ENCODE peak calls at places on chromosomes 11 and 22, in four cellular contexts. Y is mucosa of descending colon, V is H9, J is T-helper 9 cell. D is an unnamed sample.

GRCh38 chr22:17576475-17576874 is 13.2 kb downstream of the SLC25A18 start:
- DNase-seq in Y (peak), V (peak), J (no peak), D (peak)

GRCh38 chr22:39301926-39302325 is 17.5 kb downstream of the RPL3 start:
- DNase-seq in Y (no peak), V (no peak), J (no peak), D (no peak)

GRCh38 chr11:66727282-66727882 is 1.6 kb downstream of the SPTBN2 start:
- DNase-seq in Y (no peak), V (peak), J (peak), D (no peak)

GRCh38 chr22:37281195-37281594 is 1.1 kb upstream of the CYTH4 start:
- DNase-seq in Y (no peak), V (no peak), J (no peak), D (no peak)

GRCh38 chr11:45383229-45383628 is 97.1 kb upstream of the SYT13 start:
- DNase-seq in Y (no peak), V (no peak), J (no peak), D (no peak)

GRCh38 chr11:112613051-112613972 is 347.9 kb upstream of the NCAM1 start:
- DNase-seq in Y (no peak), V (no peak), J (no peak), D (no peak)

GRCh38 chr11:62980133-62980760 is 4.5 kb downstream of the SLC22A6 start:
- DNase-seq in Y (no peak), V (no peak), J (no peak), D (no peak)

GRCh38 chr11:61875698-61876097 is 15.6 kb downstream of the FADS3 start:
- DNase-seq in Y (no peak), V (no peak), J (no peak), D (no peak)

GRCh38 chr22:49934144-49934890 is 15.9 kb downstream of the CRELD2 start:
- DNase-seq in Y (peak), V (no peak), J (peak), D (peak)

GRCh38 chr11:20081336-20081735 is 78.9 kb downstream of the DBX1 start:
- DNase-seq in Y (no peak), V (no peak), J (no peak), D (no peak)

GRCh38 chr11:77747381-77747969 is 73.0 kb downstream of the RSF1 start:
- DNase-seq in Y (no peak), V (no peak), J (no peak), D (no peak)

GRCh38 chr11:124766156-124766555 is 4.1 kb upstream of the ESAM start:
- DNase-seq in Y (no peak), V (no peak), J (no peak), D (no peak)

GRCh38 chr22:33240901-33241300 is 182.7 kb upstream of the SYN3 start:
- DNase-seq in Y (no peak), V (no peak), J (no peak), D (no peak)

GRCh38 chr11:119262668-119263351 is 54.1 kb downstream of the MCAM start:
- DNase-seq in Y (no peak), V (no peak), J (no peak), D (no peak)

GRCh38 chr22:50076646-50077624 is 8.3 kb downstream of the MLC1 start:
- DNase-seq in Y (no peak), V (no peak), J (no peak), D (no peak)

GRCh38 chr11:128908391-128909246 is 17.5 kb downstream of the KCNJ5 start:
- DNase-seq in Y (peak), V (no peak), J (no peak), D (no peak)

GRCh38 chr11:75577198-75577597 is 15.1 kb downstream of the SERPINH1 start:
- DNase-seq in Y (no peak), V (peak), J (peak), D (peak)

GRCh38 chr22:45731041-45731797 is 59.6 kb downstream of the ATXN10 start:
- DNase-seq in Y (no peak), V (no peak), J (no peak), D (no peak)

GRCh38 chr11:73414977-73415492 is 38.8 kb downstream of the RELT start:
- DNase-seq in Y (no peak), V (no peak), J (no peak), D (no peak)

GRCh38 chr11:65379698-65380459 is 2.6 kb downstream of the SLC25A45 start:
- DNase-seq in Y (no peak), V (no peak), J (no peak), D (no peak)

GRCh38 chr11:61980783-61981541 is 13.5 kb upstream of the FTH1 start:
- DNase-seq in Y (peak), V (no peak), J (no peak), D (no peak)

GRCh38 chr11:19311306-19312030 is 70.7 kb upstream of the E2F8 start:
- DNase-seq in Y (no peak), V (peak), J (peak), D (peak)

GRCh38 chr11:60992842-60993409 is 21.4 kb downstream of the CD6 start:
- DNase-seq in Y (no peak), V (no peak), J (no peak), D (peak)

GRCh38 chr11:80502511-80502910 is 1061.7 kb upstream of the TENM4 start:
- DNase-seq in Y (no peak), V (no peak), J (no peak), D (no peak)

GRCh38 chr11:114195981-114196731 is 100.0 kb upstream of the NNMT start:
- DNase-seq in Y (no peak), V (no peak), J (no peak), D (no peak)

GRCh38 chr11:67098799-67099198 is 20.3 kb upstream of the KDM2A start:
- DNase-seq in Y (no peak), V (no peak), J (no peak), D (no peak)

GRCh38 chr11:117187007-117187406 is 8.5 kb downstream of the SIDT2 start:
- DNase-seq in Y (peak), V (no peak), J (no peak), D (no peak)

GRCh38 chr11:108647701-108648527 is 17.0 kb upstream of the DDX10 start:
- DNase-seq in Y (no peak), V (peak), J (peak), D (peak)

D was measured in stimulated activated CD4-positive, alpha-beta T cell treated with anti-CD3 and anti-CD28 coated beads, Interleukin-1b, Interleukin-23, amount 100 ng/mL, for 48 hours.